ENCODE peak calls at places on chromosomes 11 and 22, in five cellular contexts. G, D, W, T and O are unnamed samples. For H3K9me3, the result is how much of the 10 kb centered on the place peaks cover.

GRCh38 chr11:70491696-70492472 is 93.6 kb downstream of the CTTN start:
- DNase-seq in G (peak), D (no peak), W (no peak), T (no peak), O (peak)

GRCh38 chr11:48088682-48089050 is 108.3 kb downstream of the PTPRJ start:
- DNase-seq in G (no peak), D (no peak), W (no peak), T (no peak), O (no peak)

GRCh38 chr22:37517826-37518450 is 1.3 kb downstream of the CARD10 start:
- DNase-seq in G (no peak), D (no peak), W (no peak), T (no peak), O (no peak)

GRCh38 chr11:126133902-126134301 is 71.2 kb upstream of the CDON start:
- DNase-seq in G (no peak), D (no peak), W (no peak), T (no peak), O (no peak)

GRCh38 chr11:119540370-119541125 is 117.6 kb upstream of the THY1 start:
- DNase-seq in G (no peak), D (no peak), W (no peak), T (peak), O (no peak)

GRCh38 chr11:88102595-88102929 is 72.7 kb downstream of the RAB38 start:
- DNase-seq in G (no peak), D (no peak), W (no peak), T (peak), O (no peak)

GRCh38 chr11:61766353-61766841 is 14.0 kb downstream of the MYRF start:
- DNase-seq in G (no peak), D (peak), W (no peak), T (no peak), O (no peak)

GRCh38 chr11:112157274-112157766 is 6.6 kb downstream of the IL18 start:
- DNase-seq in G (no peak), D (peak), W (peak), T (peak), O (peak)

GRCh38 chr11:11480951-11481350 is 127.9 kb upstream of the CSNK2A3 start:
- DNase-seq in G (no peak), D (peak), W (no peak), T (no peak), O (no peak)

GRCh38 chr22:36757608-36758220 is 18.2 kb downstream of the IFT27 start:
- DNase-seq in G (peak), D (peak), W (peak), T (peak), O (peak)

GRCh38 chr11:64296236-64296635 is 3.9 kb upstream of the CATSPERZ start:
- DNase-seq in G (no peak), D (no peak), W (no peak), T (no peak), O (no peak)

GRCh38 chr22:47225931-47226633 is 463.6 kb downstream of the TBC1D22A start:
- DNase-seq in G (no peak), D (no peak), W (no peak), T (no peak), O (no peak)

GRCh38 chr11:112797072-112797471 is 164.1 kb upstream of the NCAM1 start:
- DNase-seq in G (no peak), D (no peak), W (no peak), T (peak), O (no peak)

GRCh38 chr11:65047581-65048422 is 6.8 kb downstream of the SAC3D1 start:
- DNase-seq in G (peak), D (no peak), W (no peak), T (no peak), O (no peak)

GRCh38 chr11:28017816-28018215 is 90.1 kb downstream of the KIF18A start:
- DNase-seq in G (no peak), D (peak), W (no peak), T (no peak), O (no peak)

GRCh38 chr11:115941481-115941993 is 437.3 kb upstream of the CADM1 start:
- DNase-seq in G (peak), D (peak), W (no peak), T (no peak), O (no peak)

GRCh38 chr22:20219667-20220628 is 48.2 kb downstream of the RTN4R start:
- DNase-seq in G (no peak), D (no peak), W (no peak), T (no peak), O (no peak)

GRCh38 chr11:112719736-112720525 is 241.3 kb upstream of the NCAM1 start:
- DNase-seq in G (no peak), D (no peak), W (no peak), T (no peak), O (no peak)

GRCh38 chr11:3217751-3218482 is 696 bp downstream of the MRGPRG start:
- DNase-seq in G (peak), D (no peak), W (no peak), T (no peak), O (no peak)

GRCh38 chr22:46673677-46674236 is 53.6 kb downstream of the GRAMD4 start:
- DNase-seq in G (no peak), D (no peak), W (no peak), T (no peak), O (no peak)

GRCh38 chr22:39723463-39723862 is 152.9 kb downstream of the CACNA1I start:
- DNase-seq in G (no peak), D (no peak), W (no peak), T (no peak), O (no peak)

GRCh38 chr11:46693597-46694012 is 6.8 kb downstream of the ARHGAP1 start:
- DNase-seq in G (no peak), D (peak), W (no peak), T (peak), O (no peak)

GRCh38 chr11:65488273-65489058 is 10.4 kb upstream of the MALAT1 start:
- DNase-seq in G (peak), D (peak), W (no peak), T (peak), O (no peak)

GRCh38 chr11:76770642-76771445 is 12.3 kb upstream of the TSKU start:
- DNase-seq in G (peak), D (peak), W (no peak), T (peak), O (peak)

GRCh38 chr11:114762437-114762836 is 84.1 kb downstream of the NXPE2 start:
- DNase-seq in G (peak), D (peak), W (peak), T (peak), O (peak)

GRCh38 chr11:890794-891600 is 19.6 kb downstream of the CHID1 start:
- DNase-seq in G (no peak), D (no peak), W (no peak), T (no peak), O (no peak)

GRCh38 chr11:75380716-75381420 is 18.4 kb upstream of the RPS3 start:
- DNase-seq in G (no peak), D (no peak), W (peak), T (peak), O (peak)

GRCh38 chr11:101862410-101863233 is 52.2 kb upstream of the CEP126 start:
- DNase-seq in G (no peak), D (peak), W (no peak), T (peak), O (peak)

GRCh38 chr11:108786281-108786990 is 121.6 kb downstream of the DDX10 start:
- DNase-seq in G (no peak), D (no peak), W (no peak), T (no peak), O (peak)

GRCh38 chr11:57203359-57203758 is 21.6 kb downstream of the LRRC55 start:
- DNase-seq in G (no peak), D (peak), W (peak), T (no peak), O (no peak)

GRCh38 chr11:58524232-58525036 is 16.5 kb upstream of the OR5B21 start:
- DNase-seq in G (peak), D (peak), W (peak), T (peak), O (peak)

GRCh38 chr11:68206211-68206610 is 6.9 kb downstream of the KMT5B start:
- DNase-seq in G (no peak), D (peak), W (no peak), T (peak), O (no peak)

GRCh38 chr11:125593113-125593761 is 585 bp downstream of the STT3A start:
- DNase-seq in G (no peak), D (peak), W (no peak), T (peak), O (no peak)

GRCh38 chr22:37887610-37888378 is 18.3 kb upstream of the MICALL1 start:
- DNase-seq in G (peak), D (peak), W (no peak), T (no peak), O (peak)

GRCh38 chr11:124329787-124330478 is 9.9 kb upstream of the OR8D2 start:
- DNase-seq in G (no peak), D (peak), W (no peak), T (no peak), O (no peak)

GRCh38 chr22:25837288-25837900 is 95.4 kb downstream of the MYO18B start:
- DNase-seq in G (no peak), D (no peak), W (no peak), T (no peak), O (no peak)

GRCh38 chr22:50260801-50261614 is 475 bp downstream of the MAPK12 start:
- DNase-seq in G (peak), D (peak), W (no peak), T (peak), O (no peak)

GRCh38 chr11:45089845-45090499 is 56.5 kb upstream of the PRDM11 start:
- DNase-seq in G (no peak), D (peak), W (no peak), T (no peak), O (no peak)

GRCh38 chr11:91778758-91779157 is 445.9 kb upstream of the FAT3 start:
- DNase-seq in G (no peak), D (no peak), W (no peak), T (no peak), O (no peak)
- H3K9me3 ChIP-seq in G (under half), D (under half), W (under half), T (under half), O (under half)

GRCh38 chr11:60625262-60625661 is 74.2 kb upstream of the MS4A8 start:
- DNase-seq in G (no peak), D (peak), W (peak), T (peak), O (peak)
- TF ChIP-seq CTCF in G (no peak), D (peak), W (no peak), T (peak), O (no peak)

GRCh38 chr22:48306284-48306683 is 1521.4 kb downstream of the BRD1 start:
- DNase-seq in G (no peak), D (no peak), W (no peak), T (no peak), O (no peak)
- H3K9me3 ChIP-seq in G (under half), D (half or more), W (under half), T (under half), O (under half)

GRCh38 chr11:74001822-74002286 is 7.0 kb downstream of the UCP3 start:
- DNase-seq in G (no peak), D (no peak), W (no peak), T (no peak), O (peak)
- TF ChIP-seq CTCF in G (no peak), D (no peak), W (no peak), T (no peak), O (no peak)

DNA sequence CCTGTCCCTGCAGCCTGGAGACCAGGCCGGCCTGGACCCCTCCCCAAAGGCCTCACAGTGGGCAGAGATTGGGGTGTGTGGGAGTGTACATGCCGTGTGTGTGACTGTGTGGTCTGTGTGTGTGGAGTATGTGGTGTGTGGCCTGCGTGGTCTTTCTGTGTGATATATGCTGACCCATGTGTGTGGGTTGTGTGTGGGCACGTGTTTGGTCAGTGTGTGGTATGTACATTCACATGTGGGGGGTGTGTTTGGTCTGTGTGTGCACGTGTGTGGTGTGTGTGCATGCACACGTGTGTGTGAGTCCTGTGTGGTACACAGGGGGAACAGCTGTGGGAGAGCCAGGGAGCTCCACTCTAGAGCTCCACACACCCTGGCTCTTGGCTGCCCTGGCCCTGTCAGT is 1185.1 kb downstream of the BRD1 start:
- DNase-seq in G (no peak), D (no peak), W (no peak), T (no peak), O (no peak)
- H3K9me3 ChIP-seq in G (under half), D (half or more), W (under half), T (under half), O (under half)

GRCh38 chr11:19679952-19680823 is 32.4 kb upstream of the NAV2 start:
- DNase-seq in G (peak), D (peak), W (peak), T (peak), O (no peak)
- TF ChIP-seq CTCF in G (no peak), D (peak), W (no peak), T (no peak), O (no peak)